ENCODE peak calls at places on chromosome 19, in eight cellular contexts. O is ovary; D is IMR-90; J is gastrocnemius medialis; G is heart right ventricle; I is psoas muscle; V is body of pancreas; M is CD4-positive, alpha-beta memory T cell. T is an unnamed sample. For H3K4me1, the result is how much of the 10 kb centered on the place peaks cover.

GRCh38 chr19:6811906-6812305 is 39.4 kb downstream of the VAV1 start:
- DNase-seq in O (no peak), D (peak), J (no peak), G (no peak), I (no peak), V (peak), M (peak), T (peak)

GRCh38 chr19:48400018-48400742 is 6.7 kb downstream of the GRIN2D start:
- DNase-seq in O (no peak), D (peak), J (peak), G (peak), I (peak), V (no peak), M (peak), T (peak)

GRCh38 chr19:38841180-38841766 is 8.5 kb downstream of the HNRNPL start:
- DNase-seq in O (no peak), D (no peak), J (no peak), G (no peak), I (no peak), V (no peak), M (no peak), T (no peak)

GRCh38 chr19:34480971-34481821 is at the start of gene WTIP:
- DNase-seq in O (peak), D (peak), J (peak), G (peak), I (peak), V (peak), M (no peak), T (no peak)

GRCh38 chr19:51621178-51621577 is 9.0 kb downstream of the SIGLEC5 start:
- DNase-seq in O (no peak), D (no peak), J (no peak), G (no peak), I (no peak), V (no peak), M (no peak), T (no peak)

GRCh38 chr19:56837492-56837891 is 3.0 kb downstream of the PEG3 start:
- DNase-seq in O (peak), D (no peak), J (peak), G (peak), I (peak), V (peak), M (no peak), T (no peak)

GRCh38 chr19:12550951-12551832 is at the start of gene ZNF564:
- DNase-seq in O (peak), D (peak), J (peak), G (peak), I (peak), V (peak), M (peak), T (peak)

GRCh38 chr19:17058236-17058635 is 17.0 kb downstream of the HAUS8 start:
- DNase-seq in O (no peak), D (peak), J (no peak), G (no peak), I (no peak), V (no peak), M (no peak), T (no peak)

GRCh38 chr19:40313229-40313983 is 28.3 kb upstream of the AKT2 start:
- DNase-seq in O (no peak), D (no peak), J (no peak), G (no peak), I (no peak), V (no peak), M (no peak), T (no peak)

GRCh38 chr19:12346896-12347295 is 13.5 kb upstream of the ZNF563 start:
- DNase-seq in O (no peak), D (no peak), J (no peak), G (no peak), I (no peak), V (no peak), M (peak), T (peak)

GRCh38 chr19:46218160-46218559 is 11.4 kb upstream of the IGFL1 start:
- DNase-seq in O (peak), D (peak), J (no peak), G (no peak), I (no peak), V (no peak), M (no peak), T (no peak)

GRCh38 chr19:49413348-49413747 is 9.9 kb downstream of the PTH2 start:
- DNase-seq in O (no peak), D (peak), J (no peak), G (no peak), I (no peak), V (no peak), M (no peak), T (no peak)

GRCh38 chr19:43759515-43759914 is 4.8 kb upstream of the SMG9 start:
- DNase-seq in O (no peak), D (peak), J (no peak), G (no peak), I (no peak), V (no peak), M (no peak), T (no peak)

GRCh38 chr19:10762656-10763055 is 44.8 kb downstream of the DNM2 start:
- DNase-seq in O (no peak), D (no peak), J (no peak), G (peak), I (no peak), V (no peak), M (peak), T (peak)

GRCh38 chr19:9128171-9128570 is 1.4 kb upstream of the OR7G3 start:
- DNase-seq in O (no peak), D (peak), J (no peak), G (no peak), I (no peak), V (no peak), M (no peak), T (no peak)

GRCh38 chr19:35901854-35902661 is at the start of gene HCST:
- DNase-seq in O (no peak), D (peak), J (no peak), G (no peak), I (no peak), V (peak), M (peak), T (peak)

DNA sequence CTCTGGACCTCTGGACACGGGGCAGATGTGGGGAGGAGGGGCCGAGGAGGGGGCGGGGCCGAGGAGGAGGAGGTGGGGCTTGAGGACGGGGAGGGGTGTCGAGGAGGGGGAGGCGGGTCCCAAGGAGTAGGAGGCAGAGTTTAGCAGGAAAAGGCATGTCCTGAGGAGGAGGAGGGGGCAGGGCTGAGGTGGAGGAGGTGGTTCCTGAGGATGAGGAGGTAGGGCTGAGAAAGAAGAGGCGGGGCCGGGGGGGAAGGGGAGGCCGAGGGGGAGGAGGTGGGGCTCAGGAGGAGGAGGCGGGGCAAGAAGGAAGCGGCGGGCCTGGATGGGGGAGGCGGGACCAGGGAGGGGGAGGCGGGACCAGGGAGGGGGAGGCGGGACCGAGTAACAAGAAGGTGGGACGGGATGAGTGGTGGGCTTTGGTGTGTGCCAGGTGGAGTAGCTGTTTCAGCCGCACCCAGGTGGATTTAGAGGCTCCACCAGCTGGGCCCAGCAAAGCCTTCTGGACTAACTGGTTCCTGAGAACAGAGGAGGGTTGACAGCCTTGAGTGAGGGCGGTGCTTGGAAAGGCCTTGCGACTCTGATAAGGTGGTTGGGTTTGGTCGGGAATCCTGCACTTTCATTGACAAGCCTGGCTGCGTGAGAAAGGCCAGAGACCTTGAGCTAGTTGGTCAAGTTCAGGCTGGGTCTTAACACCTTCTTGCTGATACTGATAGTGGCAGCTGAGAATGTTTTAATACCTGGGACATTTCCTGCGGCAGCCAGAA is 7.7 kb downstream of the TECR start:
- DNase-seq in O (peak), D (no peak), J (peak), G (peak), I (peak), V (peak), M (peak), T (peak)
- H3K4me1 ChIP-seq in O (under half), D (under half), J (under half), G (under half), I (under half), V (under half), M (under half), T (under half)

GRCh38 chr19:4443188-4443587 is 14.4 kb downstream of the UBXN6 start:
- DNase-seq in O (no peak), D (no peak), J (no peak), G (no peak), I (no peak), V (no peak), M (no peak), T (no peak)
- H3K27ac ChIP-seq in O (no peak), D (no peak), J (no peak), G (no peak), I (no peak), V (no peak), M (no peak), T (no peak)

GRCh38 chr19:2045501-2046045 is 5.5 kb downstream of the MKNK2 start:
- DNase-seq in O (no peak), D (no peak), J (peak), G (peak), I (peak), V (peak), M (no peak), T (no peak)

GRCh38 chr19:2042485-2043268 is 8.4 kb downstream of the MKNK2 start:
- DNase-seq in O (peak), D (no peak), J (peak), G (peak), I (peak), V (no peak), M (no peak), T (no peak)

GRCh38 chr19:2043269-2043641 is 7.8 kb downstream of the MKNK2 start:
- DNase-seq in O (peak), D (no peak), J (peak), G (no peak), I (no peak), V (no peak), M (no peak), T (no peak)

GRCh38 chr19:2044709-2045500 is 6.1 kb downstream of the MKNK2 start:
- DNase-seq in O (no peak), D (no peak), J (peak), G (no peak), I (no peak), V (no peak), M (no peak), T (no peak)

GRCh38 chr19:2043864-2044708 is 7.0 kb downstream of the MKNK2 start:
- DNase-seq in O (peak), D (no peak), J (peak), G (no peak), I (peak), V (no peak), M (peak), T (no peak)
- H3K4me3 ChIP-seq in O (no peak), D (no peak), J (peak), G (no peak), I (no peak), V (no peak), M (no peak), T (no peak)

DNA sequence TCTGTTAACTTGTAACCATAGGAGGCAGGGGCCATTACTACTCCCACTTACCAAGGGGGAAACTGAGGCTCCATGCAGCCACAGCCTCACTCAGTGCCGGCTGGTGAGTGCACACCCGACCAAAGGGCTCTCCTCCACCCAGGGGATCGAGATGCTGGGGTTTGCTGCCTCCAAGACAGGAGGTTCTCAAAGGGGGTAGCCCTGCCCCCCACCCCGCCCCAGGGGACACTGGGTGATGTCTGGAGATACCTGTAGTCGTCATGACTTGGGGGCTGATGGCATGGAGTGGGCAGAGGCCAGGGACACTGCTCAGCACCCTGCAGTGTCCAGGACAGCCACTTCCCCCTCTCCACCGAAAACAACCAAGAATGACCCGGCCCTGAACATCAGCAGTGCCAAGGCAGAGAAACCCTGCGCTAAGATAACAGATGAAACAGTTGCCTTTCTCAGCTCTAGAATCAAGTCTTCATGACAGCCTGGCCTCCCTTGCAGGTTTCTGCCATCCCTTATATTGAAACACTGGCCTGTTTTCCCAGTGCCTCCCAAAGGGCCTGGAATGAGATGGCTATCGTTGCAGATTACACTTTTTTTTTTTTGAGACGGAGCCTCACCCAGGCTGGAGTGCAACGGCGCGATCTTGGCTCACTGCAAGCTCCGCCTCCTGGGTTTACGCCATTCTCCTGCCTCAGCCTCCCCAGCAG is 3.3 kb downstream of the REEP6 start:
- DNase-seq in O (no peak), D (no peak), J (no peak), G (no peak), I (no peak), V (no peak), M (no peak), T (peak)
- H3K4me1 ChIP-seq in O (under half), D (under half), J (under half), G (under half), I (under half), V (under half), M (under half), T (under half)

DNA sequence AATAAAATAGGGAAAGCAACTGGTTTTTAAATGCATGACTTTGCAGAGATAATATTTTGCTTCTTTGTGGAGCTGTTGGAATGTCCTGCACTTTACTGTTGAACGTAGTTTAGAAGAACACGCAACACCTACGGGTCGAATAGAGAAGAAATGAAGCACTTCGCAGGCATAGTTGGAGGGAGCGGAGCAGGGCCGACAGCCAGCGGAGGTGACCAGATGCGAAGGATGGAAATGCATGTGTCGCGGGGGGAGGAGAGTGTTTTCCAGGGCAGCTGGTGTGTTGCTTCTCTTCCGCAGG is 846 bp downstream of the CEBPG start:
- DNase-seq in O (peak), D (peak), J (no peak), G (no peak), I (no peak), V (peak), M (no peak), T (peak)
- H3K27ac ChIP-seq in O (no peak), D (peak), J (peak), G (peak), I (peak), V (peak), M (peak), T (peak)

DNA sequence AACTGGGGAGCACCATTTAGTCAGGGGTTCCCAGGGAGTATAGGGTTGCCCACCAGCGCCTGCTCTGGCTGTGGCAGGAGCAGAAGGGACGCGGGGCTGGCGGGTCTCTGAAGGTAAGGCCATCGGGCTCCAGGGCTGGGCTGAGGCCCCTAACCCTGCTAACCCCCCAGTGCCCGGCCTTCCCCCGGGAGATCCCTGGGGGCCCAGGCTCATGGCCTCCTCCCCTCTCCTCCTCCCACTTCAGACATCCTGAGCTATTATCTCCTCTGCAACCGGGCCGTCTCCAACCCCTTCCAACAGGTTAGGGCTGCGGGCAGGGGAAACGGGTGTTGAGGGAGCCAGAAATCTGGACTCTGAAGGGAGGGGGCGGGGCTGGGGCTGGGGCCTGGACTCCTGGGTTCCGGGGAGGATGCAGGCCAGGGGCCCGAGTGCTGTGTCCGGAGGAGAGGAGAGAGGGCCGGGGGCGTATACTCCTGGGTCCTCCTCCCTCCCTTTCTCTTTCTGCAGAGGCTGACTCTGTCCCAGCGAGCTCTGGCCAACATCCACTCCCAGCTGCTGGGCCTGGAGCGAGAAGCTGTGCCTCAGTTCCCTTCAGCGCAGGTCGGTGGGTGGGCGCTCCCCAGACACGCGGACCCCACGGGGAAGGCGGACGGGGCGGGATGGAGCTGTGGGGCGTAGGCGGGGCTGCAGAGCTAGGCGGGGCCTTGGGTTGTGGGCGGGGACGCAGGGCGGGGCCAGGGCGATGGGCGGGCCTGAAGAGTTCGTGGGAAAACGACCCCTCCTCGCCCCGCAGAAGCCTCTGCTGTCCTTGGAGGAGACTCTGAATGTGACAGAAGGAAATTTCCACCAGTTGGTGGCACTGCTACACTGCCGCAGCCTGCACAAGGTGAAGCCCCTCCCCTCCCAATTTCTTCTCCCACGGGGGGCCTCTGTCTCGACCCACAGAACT is 15.3 kb downstream of the TTYH1 start:
- DNase-seq in O (peak), D (no peak), J (no peak), G (peak), I (no peak), V (peak), M (peak), T (peak)
- H3K4me3 ChIP-seq in O (peak), D (peak), J (peak), G (peak), I (peak), V (no peak), M (no peak), T (no peak)

GRCh38 chr19:18486746-18487145 is 35.1 kb downstream of the ELL start:
- DNase-seq in O (no peak), D (no peak), J (no peak), G (no peak), I (no peak), V (no peak), M (no peak), T (no peak)

GRCh38 chr19:18487576-18488402 is 34.1 kb downstream of the ELL start:
- DNase-seq in O (no peak), D (no peak), J (no peak), G (no peak), I (no peak), V (no peak), M (no peak), T (no peak)

GRCh38 chr19:18488838-18489626 is 32.8 kb downstream of the ELL start:
- DNase-seq in O (peak), D (no peak), J (peak), G (peak), I (no peak), V (peak), M (no peak), T (no peak)

GRCh38 chr19:18489627-18490184 is 32.2 kb downstream of the ELL start:
- DNase-seq in O (no peak), D (no peak), J (no peak), G (no peak), I (no peak), V (no peak), M (no peak), T (no peak)

DNA sequence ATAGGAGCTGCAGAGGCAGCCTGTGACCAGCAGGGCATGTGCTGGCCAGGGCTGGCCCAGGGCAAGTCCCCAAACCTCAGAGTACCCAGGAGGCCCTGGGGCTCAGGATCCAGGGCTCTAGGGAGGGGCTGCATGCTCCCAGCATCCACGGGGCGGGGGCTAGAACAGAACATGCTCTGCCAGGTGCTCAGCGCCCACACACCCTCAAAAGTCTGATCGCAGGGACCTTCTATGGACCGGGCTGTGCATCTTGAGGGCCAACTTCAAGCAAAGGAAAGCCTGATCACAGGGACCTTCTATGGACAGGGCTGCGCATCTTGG is 33.5 kb downstream of the ELL start:
- DNase-seq in O (no peak), D (no peak), J (peak), G (no peak), I (no peak), V (no peak), M (no peak), T (no peak)
- H3K4me1 ChIP-seq in O (under half), D (under half), J (half or more), G (half or more), I (half or more), V (half or more), M (half or more), T (under half)